ENCODE peak calls at places on chromosomes 16 and 17, in six cellular contexts. One of them, this sample, is unnamed.

GRCh38 chr17:79296290-79296689 is 221.7 kb downstream of the ENGASE start:
- DNase-seq in PC-3: no peak
- DNase-seq in lower lobe of right lung: no peak
- DNase-seq in H9: no peak
- DNase-seq in cardiac muscle cell: no peak
- DNase-seq in colonic mucosa: no peak
- DNase-seq in this sample: no peak

GRCh38 chr17:69607162-69607834 is 192.8 kb downstream of the MAP2K6 start:
- DNase-seq in PC-3: peak; percentile 86
- DNase-seq in lower lobe of right lung: peak; percentile 73
- DNase-seq in H9: peak; percentile 85
- DNase-seq in cardiac muscle cell: peak; percentile 76
- DNase-seq in colonic mucosa: peak; percentile 75
- DNase-seq in this sample: peak; percentile 71

GRCh38 chr17:21171970-21172510 is 41.9 kb downstream of the TMEM11 start:
- DNase-seq in PC-3: no peak
- DNase-seq in lower lobe of right lung: no peak
- DNase-seq in H9: no peak
- DNase-seq in cardiac muscle cell: no peak
- DNase-seq in colonic mucosa: no peak
- DNase-seq in this sample: no peak

GRCh38 chr16:8372141-8372540 is 218.2 kb downstream of the TMEM114 start:
- DNase-seq in PC-3: no peak
- DNase-seq in lower lobe of right lung: no peak
- DNase-seq in H9: no peak
- DNase-seq in cardiac muscle cell: no peak
- DNase-seq in colonic mucosa: no peak
- DNase-seq in this sample: no peak

GRCh38 chr16:3058173-3059030 is 7.0 kb upstream of the IL32 start:
- DNase-seq in PC-3: peak; percentile 29
- DNase-seq in lower lobe of right lung: peak; percentile 77
- DNase-seq in H9: peak; percentile 85
- DNase-seq in cardiac muscle cell: peak; percentile 59
- DNase-seq in colonic mucosa: peak; percentile 78
- DNase-seq in this sample: peak; percentile 74

GRCh38 chr16:55033225-55034156 is 102.8 kb downstream of the IRX5 start:
- DNase-seq in PC-3: no peak
- DNase-seq in lower lobe of right lung: no peak
- DNase-seq in H9: no peak
- DNase-seq in cardiac muscle cell: no peak
- DNase-seq in colonic mucosa: no peak
- DNase-seq in this sample: peak; percentile 27

GRCh38 chr16:27820646-27821345 is 242.7 kb downstream of the GSG1L start:
- DNase-seq in PC-3: no peak
- DNase-seq in lower lobe of right lung: no peak
- DNase-seq in H9: no peak
- DNase-seq in cardiac muscle cell: no peak
- DNase-seq in colonic mucosa: no peak
- DNase-seq in this sample: no peak

GRCh38 chr16:12586701-12587100 is 217.0 kb downstream of the CPPED1 start:
- DNase-seq in PC-3: no peak
- DNase-seq in lower lobe of right lung: no peak
- DNase-seq in H9: no peak
- DNase-seq in cardiac muscle cell: no peak
- DNase-seq in colonic mucosa: no peak
- DNase-seq in this sample: no peak

GRCh38 chr16:25155553-25156460 is 44.3 kb downstream of the LCMT1 start:
- DNase-seq in PC-3: no peak
- DNase-seq in lower lobe of right lung: no peak
- DNase-seq in H9: no peak
- DNase-seq in cardiac muscle cell: no peak
- DNase-seq in colonic mucosa: no peak
- DNase-seq in this sample: no peak

GRCh38 chr17:6710317-6710716 is 2.9 kb downstream of the SLC13A5 start:
- DNase-seq in PC-3: no peak
- DNase-seq in lower lobe of right lung: no peak
- DNase-seq in H9: no peak
- DNase-seq in cardiac muscle cell: no peak
- DNase-seq in colonic mucosa: no peak
- DNase-seq in this sample: no peak

GRCh38 chr16:62201911-62202310 is 165.7 kb upstream of the CDH8 start:
- DNase-seq in PC-3: no peak
- DNase-seq in lower lobe of right lung: no peak
- DNase-seq in H9: peak; percentile 64
- DNase-seq in cardiac muscle cell: no peak
- DNase-seq in colonic mucosa: no peak
- DNase-seq in this sample: no peak

GRCh38 chr17:44176671-44177501 is 6.4 kb downstream of the ASB16 start:
- DNase-seq in PC-3: no peak
- DNase-seq in lower lobe of right lung: no peak
- DNase-seq in H9: no peak
- DNase-seq in cardiac muscle cell: no peak
- DNase-seq in colonic mucosa: no peak
- DNase-seq in this sample: no peak

GRCh38 chr16:55411231-55411630 is 67.8 kb upstream of the MMP2 start:
- DNase-seq in PC-3: no peak
- DNase-seq in lower lobe of right lung: no peak
- DNase-seq in H9: no peak
- DNase-seq in cardiac muscle cell: no peak
- DNase-seq in colonic mucosa: no peak
- DNase-seq in this sample: no peak

GRCh38 chr17:58313815-58314705 is 14.5 kb downstream of the TSPOAP1 start:
- DNase-seq in PC-3: no peak
- DNase-seq in lower lobe of right lung: no peak
- DNase-seq in H9: no peak
- DNase-seq in cardiac muscle cell: no peak
- DNase-seq in colonic mucosa: no peak
- DNase-seq in this sample: no peak

GRCh38 chr17:10063730-10064221 is 134.6 kb downstream of the GAS7 start:
- DNase-seq in PC-3: no peak
- DNase-seq in lower lobe of right lung: peak; percentile 70
- DNase-seq in H9: no peak
- DNase-seq in cardiac muscle cell: no peak
- DNase-seq in colonic mucosa: no peak
- DNase-seq in this sample: no peak

GRCh38 chr16:15639061-15639568 is 3.8 kb downstream of the MARF1 start:
- DNase-seq in PC-3: no peak
- DNase-seq in lower lobe of right lung: no peak
- DNase-seq in H9: no peak
- DNase-seq in cardiac muscle cell: no peak
- DNase-seq in colonic mucosa: no peak
- DNase-seq in this sample: no peak

GRCh38 chr16:87431926-87432325 is 39.8 kb downstream of the MAP1LC3B start:
- DNase-seq in PC-3: peak; percentile 8
- DNase-seq in lower lobe of right lung: no peak
- DNase-seq in H9: no peak
- DNase-seq in cardiac muscle cell: peak; percentile 69
- DNase-seq in colonic mucosa: no peak
- DNase-seq in this sample: no peak

GRCh38 chr16:74984194-74984669 is 691 bp downstream of the WDR59 start:
- DNase-seq in PC-3: peak; percentile 5
- DNase-seq in lower lobe of right lung: no peak
- DNase-seq in H9: no peak
- DNase-seq in cardiac muscle cell: no peak
- DNase-seq in colonic mucosa: no peak
- DNase-seq in this sample: no peak

GRCh38 chr17:49775546-49776260 is 11.8 kb upstream of the FAM117A start:
- DNase-seq in PC-3: no peak
- DNase-seq in lower lobe of right lung: no peak
- DNase-seq in H9: no peak
- DNase-seq in cardiac muscle cell: no peak
- DNase-seq in colonic mucosa: no peak
- DNase-seq in this sample: no peak

GRCh38 chr17:49776864-49777263 is 11.6 kb upstream of the KAT7 start:
- DNase-seq in PC-3: no peak
- DNase-seq in lower lobe of right lung: no peak
- DNase-seq in H9: no peak
- DNase-seq in cardiac muscle cell: no peak
- DNase-seq in colonic mucosa: no peak
- DNase-seq in this sample: no peak

GRCh38 chr17:49777577-49777976 is 10.9 kb upstream of the KAT7 start:
- DNase-seq in PC-3: no peak
- DNase-seq in lower lobe of right lung: no peak
- DNase-seq in H9: no peak
- DNase-seq in cardiac muscle cell: no peak
- DNase-seq in colonic mucosa: no peak
- DNase-seq in this sample: no peak

GRCh38 chr17:49783051-49783715 is 5.3 kb upstream of the KAT7 start:
- DNase-seq in PC-3: no peak
- DNase-seq in lower lobe of right lung: no peak
- DNase-seq in H9: no peak
- DNase-seq in cardiac muscle cell: no peak
- DNase-seq in colonic mucosa: no peak
- DNase-seq in this sample: no peak

DNA sequence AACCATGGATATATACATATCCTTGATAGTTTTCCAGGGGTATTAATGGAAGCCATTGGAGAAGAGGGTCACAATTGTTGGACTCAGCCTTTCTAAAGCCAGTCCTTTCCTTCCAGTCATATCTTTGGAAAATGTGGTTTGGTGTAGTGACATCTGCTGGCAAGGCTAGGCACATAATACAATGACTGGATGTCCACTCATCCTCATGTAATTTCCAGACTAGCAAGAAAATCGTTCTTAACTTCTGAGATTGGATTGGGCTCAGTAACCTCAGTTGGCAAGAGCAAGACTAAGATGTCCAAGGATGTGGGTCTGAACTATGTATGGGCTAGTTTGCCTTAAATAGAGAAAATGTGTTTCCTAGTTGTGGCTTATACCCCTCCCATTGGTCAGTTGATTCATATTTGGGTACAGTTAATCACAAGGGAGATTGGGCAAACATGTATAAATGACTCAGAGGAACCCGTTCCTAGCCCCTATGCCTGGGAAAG is 8.7 kb upstream of the KAT7 start:
- DNase-seq in PC-3: peak; percentile 83
- DNase-seq in lower lobe of right lung: no peak
- DNase-seq in H9: no peak
- DNase-seq in cardiac muscle cell: peak; percentile 47
- DNase-seq in colonic mucosa: peak; percentile 29
- DNase-seq in this sample: no peak
- H3K4me1 ChIP-seq in PC-3: peaks cover 13% of the 10 kb centered on the region
- H3K4me1 ChIP-seq in lower lobe of right lung: peaks cover 35% of the 10 kb centered on the region
- H3K4me1 ChIP-seq in H9: no peaks in the 10 kb centered on the region
- H3K4me1 ChIP-seq in cardiac muscle cell: peaks cover 9% of the 10 kb centered on the region
- H3K4me1 ChIP-seq in colonic mucosa: no peaks in the 10 kb centered on the region
- H3K4me1 ChIP-seq in this sample: no peaks in the 10 kb centered on the region

DNA sequence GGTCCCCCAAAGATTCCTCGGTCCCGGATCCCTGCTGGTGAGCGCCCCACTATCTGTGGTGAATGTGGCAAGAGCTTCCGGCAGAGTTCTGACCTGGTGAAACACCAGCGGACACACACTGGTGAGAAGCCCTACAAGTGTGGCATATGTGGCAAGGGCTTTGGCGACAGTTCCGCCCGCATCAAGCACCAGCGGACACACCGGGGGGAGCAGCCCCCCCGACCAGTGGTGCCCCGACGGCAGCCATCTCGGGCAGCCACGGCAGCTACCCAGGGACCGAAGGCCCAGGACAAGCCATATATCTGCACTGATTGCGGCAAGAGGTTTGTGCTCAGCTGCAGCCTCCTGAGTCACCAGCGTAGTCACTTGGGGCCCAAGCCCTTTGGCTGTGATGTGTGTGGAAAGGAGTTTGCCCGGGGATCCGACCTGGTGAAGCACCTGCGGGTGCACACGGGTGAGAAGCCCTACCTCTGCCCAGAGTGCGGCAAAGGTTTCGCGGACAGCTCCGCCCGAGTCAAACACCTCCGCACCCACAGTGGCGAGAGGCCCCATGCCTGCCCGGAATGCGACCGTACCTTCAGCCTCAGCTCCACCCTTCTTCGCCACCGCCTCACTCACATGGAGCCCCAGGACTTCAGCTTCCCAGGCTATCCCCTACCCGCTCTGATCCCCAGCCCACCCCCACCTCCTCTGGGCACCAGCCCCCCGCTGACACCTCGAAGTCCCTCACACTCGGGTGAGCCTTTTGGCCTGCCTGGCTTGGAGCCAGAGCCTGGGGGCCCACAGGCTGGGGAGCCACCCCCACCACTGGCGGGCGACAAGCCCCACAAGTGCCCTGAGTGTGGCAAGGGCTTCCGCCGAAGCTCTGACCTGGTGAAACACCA is 2.8 kb downstream of the ZNF48 start:
- DNase-seq in PC-3: no peak
- DNase-seq in lower lobe of right lung: no peak
- DNase-seq in H9: no peak
- DNase-seq in cardiac muscle cell: no peak
- DNase-seq in colonic mucosa: no peak
- DNase-seq in this sample: no peak
- H3K4me1 ChIP-seq in PC-3: peaks cover 4% of the 10 kb centered on the region
- H3K4me1 ChIP-seq in lower lobe of right lung: peaks cover 48% of the 10 kb centered on the region
- H3K4me1 ChIP-seq in H9: no peaks in the 10 kb centered on the region
- H3K4me1 ChIP-seq in cardiac muscle cell: peaks cover 24% of the 10 kb centered on the region
- H3K4me1 ChIP-seq in colonic mucosa: peaks cover 14% of the 10 kb centered on the region
- H3K4me1 ChIP-seq in this sample: no peaks in the 10 kb centered on the region

DNA sequence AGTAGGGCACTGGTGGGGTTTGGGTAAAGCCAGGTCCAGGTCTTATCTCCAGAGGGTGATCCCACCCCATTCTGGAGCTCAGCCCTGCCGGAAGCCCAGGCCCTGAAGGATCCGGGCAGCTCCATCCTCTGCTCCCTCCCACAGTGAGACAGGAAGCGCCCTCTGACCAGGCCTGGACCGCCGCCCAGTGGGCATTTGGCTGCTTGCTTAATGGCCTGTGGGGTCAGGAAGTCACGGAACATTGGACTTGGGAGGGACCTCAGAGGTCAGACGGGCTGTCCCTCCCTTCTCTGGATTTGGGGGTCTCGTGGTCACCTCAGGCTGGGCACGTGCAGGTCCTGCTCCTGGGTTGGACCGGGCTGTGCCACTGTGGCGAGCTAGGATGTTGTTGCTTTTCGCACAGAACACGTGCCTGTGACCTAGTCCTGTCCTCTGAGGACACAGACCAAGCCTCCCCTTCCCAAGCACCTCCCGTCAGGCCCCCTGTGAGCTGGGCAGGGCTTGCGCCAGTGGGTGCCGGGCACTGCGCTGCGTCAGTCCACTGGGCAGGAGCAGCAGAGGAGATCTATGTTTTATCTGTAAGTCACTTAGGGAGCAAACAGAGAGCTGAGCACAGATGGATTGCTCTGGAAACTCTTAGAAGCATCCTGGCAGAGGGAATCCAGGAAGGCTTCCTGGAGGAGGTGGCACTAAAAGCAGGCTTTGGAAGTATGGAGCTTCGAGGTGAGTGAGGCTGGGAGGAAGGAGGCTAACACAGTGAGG is 49.4 kb upstream of the GSE1 start:
- DNase-seq in PC-3: peak; percentile 4
- DNase-seq in lower lobe of right lung: peak; percentile 88
- DNase-seq in H9: no peak
- DNase-seq in cardiac muscle cell: no peak
- DNase-seq in colonic mucosa: peak; percentile 94
- DNase-seq in this sample: peak; percentile 96
- H3K4me1 ChIP-seq in PC-3: peaks cover 17% of the 10 kb centered on the region
- H3K4me1 ChIP-seq in lower lobe of right lung: peaks cover 95% of the 10 kb centered on the region
- H3K4me1 ChIP-seq in H9: peaks cover 9% of the 10 kb centered on the region
- H3K4me1 ChIP-seq in cardiac muscle cell: peaks cover 53% of the 10 kb centered on the region
- H3K4me1 ChIP-seq in colonic mucosa: peaks cover 41% of the 10 kb centered on the region
- H3K4me1 ChIP-seq in this sample: peaks cover 48% of the 10 kb centered on the region

GRCh38 chr17:41957869-41958231 is 8.7 kb upstream of the CNP start:
- DNase-seq in PC-3: no peak
- DNase-seq in lower lobe of right lung: no peak
- DNase-seq in H9: no peak
- DNase-seq in cardiac muscle cell: no peak
- DNase-seq in colonic mucosa: no peak
- DNase-seq in this sample: no peak
- H3K4me1 ChIP-seq in PC-3: no peaks in the 10 kb centered on the region
- H3K4me1 ChIP-seq in lower lobe of right lung: peaks cover 3% of the 10 kb centered on the region
- H3K4me1 ChIP-seq in H9: peaks cover 2% of the 10 kb centered on the region
- H3K4me1 ChIP-seq in cardiac muscle cell: peaks cover 6% of the 10 kb centered on the region
- H3K4me1 ChIP-seq in colonic mucosa: peaks cover 6% of the 10 kb centered on the region
- H3K4me1 ChIP-seq in this sample: no peaks in the 10 kb centered on the region